ENCODE peak calls at places on chromosomes 7 and 10, in eight cellular contexts. One of them, this sample, is unnamed.
A peak's percentile ranks its signal among the peaks of the same experiment; 100 is the strongest.

GRCh38 chr7:90958669-90959068 is 305.6 kb upstream of the FZD1 start:
- DNase-seq in heart right ventricle: peak; percentile 13
- DNase-seq in glutamatergic neuron: no peak
- DNase-seq in mesothelial cell of epicardium: no peak
- DNase-seq in body of pancreas: no peak
- DNase-seq in tibial nerve: no peak
- DNase-seq in fibroblast of lung: peak; percentile 71
- DNase-seq in choroid plexus epithelial cell: peak; percentile 94
- DNase-seq in this sample: no peak

GRCh38 chr7:79872171-79872570 is 262.5 kb upstream of the GNAI1 start:
- DNase-seq in body of pancreas: no peak
- DNase-seq in choroid plexus epithelial cell: no peak
- DNase-seq in glutamatergic neuron: no peak
- DNase-seq in tibial nerve: no peak
- DNase-seq in heart right ventricle: no peak
- DNase-seq in mesothelial cell of epicardium: no peak
- DNase-seq in fibroblast of lung: no peak
- DNase-seq in this sample: no peak

GRCh38 chr10:30857803-30858202 is 173.9 kb downstream of the ZNF438 start:
- DNase-seq in glutamatergic neuron: no peak
- DNase-seq in body of pancreas: peak; percentile 48
- DNase-seq in tibial nerve: peak; percentile 70
- DNase-seq in fibroblast of lung: peak; percentile 93
- DNase-seq in choroid plexus epithelial cell: peak; percentile 91
- DNase-seq in heart right ventricle: peak; percentile 73
- DNase-seq in mesothelial cell of epicardium: no peak
- DNase-seq in this sample: no peak

GRCh38 chr10:71868192-71868697 is 17.2 kb upstream of the PSAP start:
- DNase-seq in glutamatergic neuron: peak; percentile 7
- DNase-seq in tibial nerve: peak; percentile 38
- DNase-seq in choroid plexus epithelial cell: peak; percentile 91
- DNase-seq in heart right ventricle: peak; percentile 44
- DNase-seq in mesothelial cell of epicardium: no peak
- DNase-seq in fibroblast of lung: peak; percentile 93
- DNase-seq in body of pancreas: peak; percentile 35
- DNase-seq in this sample: no peak

GRCh38 chr7:103297837-103298179 is 573 bp downstream of the PMPCB start:
- DNase-seq in mesothelial cell of epicardium: no peak
- DNase-seq in heart right ventricle: no peak
- DNase-seq in fibroblast of lung: no peak
- DNase-seq in choroid plexus epithelial cell: no peak
- DNase-seq in glutamatergic neuron: no peak
- DNase-seq in tibial nerve: no peak
- DNase-seq in body of pancreas: no peak
- DNase-seq in this sample: no peak

GRCh38 chr10:119284679-119285096 is 77.3 kb downstream of the GRK5 start:
- DNase-seq in glutamatergic neuron: no peak
- DNase-seq in choroid plexus epithelial cell: no peak
- DNase-seq in fibroblast of lung: no peak
- DNase-seq in mesothelial cell of epicardium: no peak
- DNase-seq in tibial nerve: peak; percentile 56
- DNase-seq in body of pancreas: no peak
- DNase-seq in heart right ventricle: no peak
- DNase-seq in this sample: no peak

GRCh38 chr7:67870396-67870795 is 873.8 kb downstream of the TYW1 start:
- DNase-seq in mesothelial cell of epicardium: no peak
- DNase-seq in body of pancreas: no peak
- DNase-seq in choroid plexus epithelial cell: no peak
- DNase-seq in heart right ventricle: no peak
- DNase-seq in fibroblast of lung: no peak
- DNase-seq in tibial nerve: no peak
- DNase-seq in glutamatergic neuron: no peak
- DNase-seq in this sample: no peak

GRCh38 chr10:119190353-119190752 is 11.7 kb upstream of the PRDX3 start:
- DNase-seq in choroid plexus epithelial cell: peak; percentile 96
- DNase-seq in tibial nerve: no peak
- DNase-seq in fibroblast of lung: peak; percentile 84
- DNase-seq in mesothelial cell of epicardium: no peak
- DNase-seq in body of pancreas: peak; percentile 43
- DNase-seq in heart right ventricle: no peak
- DNase-seq in glutamatergic neuron: no peak
- DNase-seq in this sample: no peak

GRCh38 chr10:117545141-117546019 is 2.8 kb downstream of the EMX2 start:
- DNase-seq in fibroblast of lung: no peak
- DNase-seq in tibial nerve: no peak
- DNase-seq in body of pancreas: no peak
- DNase-seq in glutamatergic neuron: no peak
- DNase-seq in choroid plexus epithelial cell: no peak
- DNase-seq in mesothelial cell of epicardium: no peak
- DNase-seq in heart right ventricle: no peak
- DNase-seq in this sample: no peak

GRCh38 chr10:3433988-3434387 is 261.4 kb upstream of the PITRM1 start:
- DNase-seq in mesothelial cell of epicardium: no peak
- DNase-seq in tibial nerve: no peak
- DNase-seq in fibroblast of lung: no peak
- DNase-seq in heart right ventricle: no peak
- DNase-seq in body of pancreas: no peak
- DNase-seq in glutamatergic neuron: no peak
- DNase-seq in choroid plexus epithelial cell: no peak
- DNase-seq in this sample: no peak

GRCh38 chr7:54705436-54705835 is 53.6 kb downstream of the SEC61G start:
- DNase-seq in choroid plexus epithelial cell: peak; percentile 38
- DNase-seq in body of pancreas: no peak
- DNase-seq in tibial nerve: no peak
- DNase-seq in mesothelial cell of epicardium: no peak
- DNase-seq in glutamatergic neuron: no peak
- DNase-seq in fibroblast of lung: peak; percentile 31
- DNase-seq in heart right ventricle: no peak
- DNase-seq in this sample: no peak

DNA sequence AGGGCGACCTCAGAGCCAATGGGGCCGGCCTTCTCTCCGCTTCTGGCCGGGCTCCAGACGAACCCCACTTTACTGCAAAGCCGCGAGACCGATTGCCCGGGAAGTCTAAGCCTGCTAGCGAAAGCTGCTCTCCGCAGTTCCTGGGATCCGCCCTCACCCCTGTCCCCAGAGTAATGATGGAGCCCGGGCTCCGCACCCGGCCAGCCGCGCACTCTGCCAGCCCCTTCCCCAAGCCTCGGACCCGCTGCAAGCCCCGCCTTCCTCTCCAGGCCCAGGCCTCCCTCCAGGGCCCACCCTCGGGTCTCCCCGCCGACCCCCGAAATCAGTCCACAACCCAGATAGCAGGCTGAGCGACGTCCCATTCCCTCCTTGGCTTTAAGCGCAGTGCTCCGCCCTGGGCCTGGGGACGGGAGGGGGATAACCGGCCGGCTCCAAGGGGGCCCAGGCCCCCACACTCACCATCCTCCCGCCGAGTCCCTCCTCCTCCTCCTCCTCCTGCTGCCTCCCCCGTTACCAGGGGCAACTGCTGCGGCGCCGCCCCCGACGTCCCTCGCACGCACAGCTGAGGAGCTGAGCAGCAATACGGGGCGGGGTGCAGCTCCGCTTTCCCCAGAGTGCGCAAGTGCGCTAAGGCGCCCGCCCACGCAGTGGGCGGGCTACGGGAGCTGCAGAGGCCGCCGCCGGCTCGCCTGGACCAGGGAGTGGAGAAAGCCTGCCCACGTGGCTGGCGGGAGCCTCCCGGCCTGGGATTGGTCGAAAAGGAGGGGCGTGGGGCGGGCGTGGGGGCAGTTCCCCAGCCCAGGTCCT is at the start of gene ARL3:
- DNase-seq in tibial nerve: peak; percentile 94
- DNase-seq in mesothelial cell of epicardium: peak; percentile 93
- DNase-seq in heart right ventricle: peak; percentile 96
- DNase-seq in choroid plexus epithelial cell: peak; percentile 99
- DNase-seq in glutamatergic neuron: peak; percentile 97
- DNase-seq in body of pancreas: peak; percentile 98
- DNase-seq in fibroblast of lung: peak; percentile 97
- DNase-seq in this sample: peak; percentile 98
- TF ChIP-seq CTCF in tibial nerve: no peak
- TF ChIP-seq CTCF in mesothelial cell of epicardium: no peak
- TF ChIP-seq CTCF in heart right ventricle: peak; percentile 49
- TF ChIP-seq CTCF in choroid plexus epithelial cell: no peak
- TF ChIP-seq CTCF in glutamatergic neuron: no peak
- TF ChIP-seq CTCF in body of pancreas: peak; percentile 1
- TF ChIP-seq CTCF in fibroblast of lung: no peak
- TF ChIP-seq CTCF in this sample: no peak

DNA sequence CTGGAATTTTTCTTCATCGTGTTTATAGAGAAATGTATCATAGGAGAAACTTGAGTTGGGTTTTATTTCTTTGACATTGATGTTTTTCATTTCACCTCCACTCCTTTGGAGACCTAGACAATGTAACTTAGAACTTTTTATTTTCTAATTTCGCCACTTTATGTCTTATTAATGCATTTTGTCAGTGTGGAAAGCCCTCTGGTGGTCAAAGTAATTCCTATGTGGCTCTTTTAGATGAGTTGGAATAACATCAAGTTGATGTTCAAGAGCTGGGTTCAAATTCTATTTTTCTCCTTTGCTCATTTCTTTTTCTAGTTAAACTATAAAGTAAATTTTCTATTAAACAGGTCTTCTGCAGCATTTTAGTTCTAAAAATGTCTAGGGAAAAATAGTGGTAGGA is 478.6 kb downstream of the LRMDA start:
- DNase-seq in tibial nerve: no peak
- DNase-seq in glutamatergic neuron: no peak
- DNase-seq in mesothelial cell of epicardium: no peak
- DNase-seq in body of pancreas: no peak
- DNase-seq in fibroblast of lung: peak; percentile 80
- DNase-seq in heart right ventricle: no peak
- DNase-seq in choroid plexus epithelial cell: peak; percentile 65
- DNase-seq in this sample: no peak
- TF ChIP-seq CTCF in tibial nerve: peak; percentile 35
- TF ChIP-seq CTCF in glutamatergic neuron: peak; percentile 27
- TF ChIP-seq CTCF in mesothelial cell of epicardium: no peak
- TF ChIP-seq CTCF in body of pancreas: peak; percentile 73
- TF ChIP-seq CTCF in fibroblast of lung: peak; percentile 38
- TF ChIP-seq CTCF in heart right ventricle: peak; percentile 51
- TF ChIP-seq CTCF in choroid plexus epithelial cell: peak; percentile 60
- TF ChIP-seq CTCF in this sample: no peak

GRCh38 chr10:109022417-109023049 is 900.8 kb downstream of the XPNPEP1 start:
- DNase-seq in mesothelial cell of epicardium: no peak
- DNase-seq in choroid plexus epithelial cell: no peak
- DNase-seq in fibroblast of lung: no peak
- DNase-seq in glutamatergic neuron: no peak
- DNase-seq in heart right ventricle: no peak
- DNase-seq in body of pancreas: no peak
- DNase-seq in tibial nerve: no peak
- DNase-seq in this sample: no peak

GRCh38 chr10:109018892-109019507 is 904.3 kb downstream of the XPNPEP1 start:
- DNase-seq in body of pancreas: no peak
- DNase-seq in mesothelial cell of epicardium: no peak
- DNase-seq in fibroblast of lung: peak; percentile 11
- DNase-seq in heart right ventricle: no peak
- DNase-seq in choroid plexus epithelial cell: peak; percentile 24
- DNase-seq in glutamatergic neuron: no peak
- DNase-seq in tibial nerve: no peak
- DNase-seq in this sample: no peak
- TF ChIP-seq CTCF in body of pancreas: no peak
- TF ChIP-seq CTCF in mesothelial cell of epicardium: no peak
- TF ChIP-seq CTCF in fibroblast of lung: no peak
- TF ChIP-seq CTCF in heart right ventricle: no peak
- TF ChIP-seq CTCF in choroid plexus epithelial cell: peak; percentile 28
- TF ChIP-seq CTCF in glutamatergic neuron: no peak
- TF ChIP-seq CTCF in tibial nerve: no peak
- TF ChIP-seq CTCF in this sample: peak; percentile 10

GRCh38 chr7:40866601-40867000 is 731.8 kb downstream of the SUGCT start:
- DNase-seq in glutamatergic neuron: no peak
- DNase-seq in tibial nerve: no peak
- DNase-seq in heart right ventricle: peak; percentile 9
- DNase-seq in mesothelial cell of epicardium: no peak
- DNase-seq in body of pancreas: no peak
- DNase-seq in choroid plexus epithelial cell: peak; percentile 74
- DNase-seq in fibroblast of lung: peak; percentile 35
- DNase-seq in this sample: no peak
- TF ChIP-seq CTCF in glutamatergic neuron: no peak
- TF ChIP-seq CTCF in tibial nerve: no peak
- TF ChIP-seq CTCF in heart right ventricle: peak; percentile 19
- TF ChIP-seq CTCF in mesothelial cell of epicardium: no peak
- TF ChIP-seq CTCF in body of pancreas: no peak
- TF ChIP-seq CTCF in choroid plexus epithelial cell: peak; percentile 65
- TF ChIP-seq CTCF in fibroblast of lung: no peak
- TF ChIP-seq CTCF in this sample: no peak

DNA sequence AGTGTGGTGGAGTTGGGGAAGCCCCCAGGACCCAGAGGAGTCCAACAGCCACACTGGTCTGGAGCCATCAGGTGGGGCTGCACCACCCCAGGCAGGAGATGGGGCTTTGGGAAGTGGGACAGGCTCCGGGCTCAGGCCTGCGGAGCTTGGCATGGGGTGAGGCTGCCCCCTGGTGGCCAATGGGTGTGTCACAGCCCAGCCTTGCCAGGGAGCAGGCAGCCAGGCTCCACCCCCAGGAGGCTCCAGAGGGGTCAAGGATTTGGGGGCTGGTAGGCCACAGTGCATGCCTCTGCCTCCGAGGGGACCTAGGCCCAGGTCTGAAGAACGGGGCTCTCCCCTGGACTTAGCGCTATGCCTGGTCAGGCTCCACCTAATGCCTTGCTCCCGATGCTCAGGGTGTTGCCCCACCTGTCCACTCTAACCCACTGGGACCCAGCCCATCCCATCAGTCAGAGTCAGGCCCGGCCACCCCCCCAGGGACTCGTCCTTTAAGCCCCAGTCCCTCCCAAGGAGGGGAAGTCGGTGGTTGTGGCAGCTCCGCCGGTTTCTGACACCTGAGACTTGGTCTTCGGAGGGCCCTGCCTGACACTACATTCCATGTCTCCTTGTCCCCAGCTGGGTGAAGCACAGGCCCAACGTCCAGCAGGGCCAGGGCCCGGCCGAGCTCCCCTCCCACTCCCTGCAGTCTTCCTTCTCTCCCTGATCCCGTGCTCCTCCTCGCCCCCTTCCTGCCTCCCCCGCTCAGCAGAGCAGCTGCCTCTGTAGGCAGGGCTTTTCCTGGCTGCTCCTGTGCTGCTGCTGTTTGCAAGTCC is 11.3 kb upstream of the SAMD8 start:
- DNase-seq in body of pancreas: peak; percentile 79
- DNase-seq in fibroblast of lung: peak; percentile 64
- DNase-seq in mesothelial cell of epicardium: peak; percentile 93
- DNase-seq in tibial nerve: peak; percentile 52
- DNase-seq in glutamatergic neuron: peak; percentile 94
- DNase-seq in choroid plexus epithelial cell: peak; percentile 72
- DNase-seq in heart right ventricle: peak; percentile 78
- DNase-seq in this sample: peak; percentile 90
- TF ChIP-seq CTCF in body of pancreas: peak; percentile 91
- TF ChIP-seq CTCF in fibroblast of lung: peak; percentile 90
- TF ChIP-seq CTCF in mesothelial cell of epicardium: peak; percentile 99
- TF ChIP-seq CTCF in tibial nerve: peak; percentile 96
- TF ChIP-seq CTCF in glutamatergic neuron: peak; percentile 99
- TF ChIP-seq CTCF in choroid plexus epithelial cell: peak; percentile 94
- TF ChIP-seq CTCF in heart right ventricle: peak; percentile 99
- TF ChIP-seq CTCF in this sample: peak; percentile 99

GRCh38 chr7:76330673-76331072 is 28.1 kb downstream of the YWHAG start:
- DNase-seq in body of pancreas: no peak
- DNase-seq in fibroblast of lung: no peak
- DNase-seq in choroid plexus epithelial cell: no peak
- DNase-seq in heart right ventricle: no peak
- DNase-seq in tibial nerve: no peak
- DNase-seq in mesothelial cell of epicardium: no peak
- DNase-seq in glutamatergic neuron: no peak
- DNase-seq in this sample: no peak
- TF ChIP-seq CTCF in body of pancreas: no peak
- TF ChIP-seq CTCF in fibroblast of lung: no peak
- TF ChIP-seq CTCF in choroid plexus epithelial cell: peak; percentile 25
- TF ChIP-seq CTCF in heart right ventricle: no peak
- TF ChIP-seq CTCF in tibial nerve: no peak
- TF ChIP-seq CTCF in mesothelial cell of epicardium: no peak
- TF ChIP-seq CTCF in glutamatergic neuron: no peak
- TF ChIP-seq CTCF in this sample: no peak